ENCODE peak calls at places on chromosomes 7 and 10, in seven cellular contexts. One of them, this sample, is unnamed.

GRCh38 chr7:25985196-25985595 is 166.8 kb upstream of the NFE2L3 start:
- DNase-seq in choroid plexus epithelial cell: no peak
- DNase-seq in kidney epithelial cell: no peak
- DNase-seq in ovary: no peak
- DNase-seq in HCT116: no peak
- DNase-seq in MG63: no peak
- DNase-seq in CD4-positive, CD25-positive, alpha-beta regulatory T cell: no peak
- DNase-seq in this sample: no peak

GRCh38 chr7:85602196-85602595 is 415.3 kb upstream of the SEMA3D start:
- DNase-seq in MG63: no peak
- DNase-seq in choroid plexus epithelial cell: peak; percentile 73
- DNase-seq in ovary: no peak
- DNase-seq in CD4-positive, CD25-positive, alpha-beta regulatory T cell: no peak
- DNase-seq in HCT116: no peak
- DNase-seq in kidney epithelial cell: no peak
- DNase-seq in this sample: no peak

GRCh38 chr7:41003031-41003925 is 699.6 kb downstream of the INHBA start:
- DNase-seq in HCT116: peak; percentile 54
- DNase-seq in ovary: no peak
- DNase-seq in CD4-positive, CD25-positive, alpha-beta regulatory T cell: peak; percentile 36
- DNase-seq in MG63: no peak
- DNase-seq in kidney epithelial cell: no peak
- DNase-seq in choroid plexus epithelial cell: peak; percentile 73
- DNase-seq in this sample: peak; percentile 64

GRCh38 chr7:28662236-28662635 is 249.9 kb downstream of the CREB5 start:
- DNase-seq in choroid plexus epithelial cell: no peak
- DNase-seq in MG63: no peak
- DNase-seq in ovary: no peak
- DNase-seq in kidney epithelial cell: no peak
- DNase-seq in HCT116: no peak
- DNase-seq in CD4-positive, CD25-positive, alpha-beta regulatory T cell: peak; percentile 60
- DNase-seq in this sample: peak; percentile 22

GRCh38 chr10:132360766-132361447 is 28.9 kb downstream of the LRRC27 start:
- DNase-seq in choroid plexus epithelial cell: no peak
- DNase-seq in MG63: no peak
- DNase-seq in CD4-positive, CD25-positive, alpha-beta regulatory T cell: no peak
- DNase-seq in ovary: no peak
- DNase-seq in HCT116: no peak
- DNase-seq in kidney epithelial cell: no peak
- DNase-seq in this sample: no peak

GRCh38 chr10:6667679-6668270 is 87.7 kb upstream of the PRKCQ start:
- DNase-seq in kidney epithelial cell: peak; percentile 14
- DNase-seq in ovary: no peak
- DNase-seq in HCT116: peak; percentile 27
- DNase-seq in CD4-positive, CD25-positive, alpha-beta regulatory T cell: peak; percentile 69
- DNase-seq in MG63: peak; percentile 10
- DNase-seq in choroid plexus epithelial cell: peak; percentile 70
- DNase-seq in this sample: peak; percentile 5

GRCh38 chr10:59234814-59235429 is 58.5 kb downstream of the PHYHIPL start:
- DNase-seq in choroid plexus epithelial cell: peak; percentile 73
- DNase-seq in MG63: peak; percentile 1
- DNase-seq in HCT116: peak; percentile 44
- DNase-seq in kidney epithelial cell: no peak
- DNase-seq in CD4-positive, CD25-positive, alpha-beta regulatory T cell: peak; percentile 0
- DNase-seq in ovary: peak; percentile 30
- DNase-seq in this sample: peak; percentile 31

GRCh38 chr10:48465860-48466521 is 138.9 kb downstream of the ARHGAP22 start:
- DNase-seq in CD4-positive, CD25-positive, alpha-beta regulatory T cell: no peak
- DNase-seq in MG63: no peak
- DNase-seq in HCT116: no peak
- DNase-seq in kidney epithelial cell: no peak
- DNase-seq in ovary: no peak
- DNase-seq in choroid plexus epithelial cell: no peak
- DNase-seq in this sample: no peak

GRCh38 chr10:129761981-129762956 is 201.8 kb downstream of the EBF3 start:
- DNase-seq in MG63: no peak
- DNase-seq in CD4-positive, CD25-positive, alpha-beta regulatory T cell: no peak
- DNase-seq in ovary: no peak
- DNase-seq in HCT116: no peak
- DNase-seq in choroid plexus epithelial cell: no peak
- DNase-seq in kidney epithelial cell: no peak
- DNase-seq in this sample: no peak

GRCh38 chr10:37754538-37755323 is 102.7 kb downstream of the ZNF248 start:
- DNase-seq in CD4-positive, CD25-positive, alpha-beta regulatory T cell: peak; percentile 7
- DNase-seq in choroid plexus epithelial cell: peak; percentile 3
- DNase-seq in ovary: no peak
- DNase-seq in HCT116: peak; percentile 7
- DNase-seq in kidney epithelial cell: no peak
- DNase-seq in MG63: peak; percentile 30
- DNase-seq in this sample: peak; percentile 29

GRCh38 chr10:63798599-63799498 is 277.6 kb downstream of the REEP3 start:
- DNase-seq in choroid plexus epithelial cell: peak; percentile 93
- DNase-seq in HCT116: no peak
- DNase-seq in kidney epithelial cell: peak; percentile 81
- DNase-seq in CD4-positive, CD25-positive, alpha-beta regulatory T cell: no peak
- DNase-seq in MG63: peak; percentile 85
- DNase-seq in ovary: peak; percentile 64
- DNase-seq in this sample: no peak

GRCh38 chr10:30151581-30152389 is 92.4 kb upstream of the JCAD start:
- DNase-seq in ovary: no peak
- DNase-seq in choroid plexus epithelial cell: peak; percentile 78
- DNase-seq in CD4-positive, CD25-positive, alpha-beta regulatory T cell: no peak
- DNase-seq in HCT116: peak; percentile 36
- DNase-seq in MG63: peak; percentile 93
- DNase-seq in kidney epithelial cell: peak; percentile 75
- DNase-seq in this sample: peak; percentile 50

GRCh38 chr7:101586078-101586941 is 42.8 kb downstream of the MYL10 start:
- DNase-seq in choroid plexus epithelial cell: no peak
- DNase-seq in kidney epithelial cell: no peak
- DNase-seq in MG63: no peak
- DNase-seq in HCT116: no peak
- DNase-seq in CD4-positive, CD25-positive, alpha-beta regulatory T cell: no peak
- DNase-seq in ovary: no peak
- DNase-seq in this sample: no peak

GRCh38 chr7:47759056-47759706 is 177.3 kb upstream of the TNS3 start:
- DNase-seq in choroid plexus epithelial cell: peak; percentile 58
- DNase-seq in ovary: no peak
- DNase-seq in kidney epithelial cell: no peak
- DNase-seq in HCT116: peak; percentile 10
- DNase-seq in MG63: no peak
- DNase-seq in CD4-positive, CD25-positive, alpha-beta regulatory T cell: no peak
- DNase-seq in this sample: no peak

GRCh38 chr10:43683451-43684197 is 34.9 kb upstream of the ZNF32 start:
- DNase-seq in HCT116: no peak
- DNase-seq in ovary: no peak
- DNase-seq in choroid plexus epithelial cell: no peak
- DNase-seq in MG63: no peak
- DNase-seq in CD4-positive, CD25-positive, alpha-beta regulatory T cell: peak; percentile 13
- DNase-seq in kidney epithelial cell: no peak
- DNase-seq in this sample: peak; percentile 28

DNA sequence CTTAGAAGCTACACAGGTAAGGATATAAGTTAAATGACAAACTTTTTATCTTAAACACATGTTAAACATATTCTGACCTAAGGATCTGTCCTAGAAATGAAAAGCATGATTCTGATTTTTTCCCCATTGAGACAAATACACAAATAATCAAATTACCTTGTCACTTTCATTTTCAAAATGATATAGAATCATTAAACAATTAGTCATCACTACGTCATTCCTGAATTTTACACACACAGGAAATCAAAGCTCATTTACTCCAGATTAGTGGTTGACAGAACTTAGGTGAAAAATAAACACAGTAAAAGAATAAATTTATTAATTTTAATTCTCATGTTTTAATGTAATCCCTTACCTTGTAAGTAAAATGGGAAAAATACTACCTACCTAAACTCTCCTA is 89.0 kb downstream of the AASS start:
- DNase-seq in choroid plexus epithelial cell: no peak
- DNase-seq in ovary: no peak
- DNase-seq in HCT116: no peak
- DNase-seq in MG63: no peak
- DNase-seq in kidney epithelial cell: no peak
- DNase-seq in CD4-positive, CD25-positive, alpha-beta regulatory T cell: no peak
- DNase-seq in this sample: no peak
- H3K4me3 ChIP-seq in choroid plexus epithelial cell: no peak overlapping the region
- H3K4me3 ChIP-seq in ovary: no peak overlapping the region
- H3K4me3 ChIP-seq in HCT116: no peak overlapping the region
- H3K4me3 ChIP-seq in MG63: no peak overlapping the region
- H3K4me3 ChIP-seq in kidney epithelial cell: no peak overlapping the region
- H3K4me3 ChIP-seq in CD4-positive, CD25-positive, alpha-beta regulatory T cell: no peak overlapping the region
- H3K4me3 ChIP-seq in this sample: no peak overlapping the region

GRCh38 chr7:114925443-114925842 is 3.5 kb downstream of the MDFIC start:
- DNase-seq in kidney epithelial cell: no peak
- DNase-seq in CD4-positive, CD25-positive, alpha-beta regulatory T cell: no peak
- DNase-seq in MG63: no peak
- DNase-seq in HCT116: no peak
- DNase-seq in choroid plexus epithelial cell: no peak
- DNase-seq in ovary: no peak
- DNase-seq in this sample: no peak

GRCh38 chr7:114922151-114922651 is 307 bp downstream of the MDFIC start:
- DNase-seq in ovary: peak; percentile 58
- DNase-seq in choroid plexus epithelial cell: peak; percentile 53
- DNase-seq in CD4-positive, CD25-positive, alpha-beta regulatory T cell: peak; percentile 69
- DNase-seq in HCT116: no peak
- DNase-seq in kidney epithelial cell: no peak
- DNase-seq in MG63: no peak
- DNase-seq in this sample: peak; percentile 75

GRCh38 chr7:114922652-114923402 is 933 bp downstream of the MDFIC start:
- DNase-seq in HCT116: no peak
- DNase-seq in kidney epithelial cell: no peak
- DNase-seq in MG63: peak; percentile 49
- DNase-seq in ovary: peak; percentile 25
- DNase-seq in choroid plexus epithelial cell: peak; percentile 87
- DNase-seq in CD4-positive, CD25-positive, alpha-beta regulatory T cell: peak; percentile 90
- DNase-seq in this sample: peak; percentile 80

GRCh38 chr7:114923403-114923713 is 1.5 kb downstream of the MDFIC start:
- DNase-seq in ovary: no peak
- DNase-seq in MG63: no peak
- DNase-seq in kidney epithelial cell: no peak
- DNase-seq in CD4-positive, CD25-positive, alpha-beta regulatory T cell: no peak
- DNase-seq in choroid plexus epithelial cell: no peak
- DNase-seq in HCT116: no peak
- DNase-seq in this sample: no peak

DNA sequence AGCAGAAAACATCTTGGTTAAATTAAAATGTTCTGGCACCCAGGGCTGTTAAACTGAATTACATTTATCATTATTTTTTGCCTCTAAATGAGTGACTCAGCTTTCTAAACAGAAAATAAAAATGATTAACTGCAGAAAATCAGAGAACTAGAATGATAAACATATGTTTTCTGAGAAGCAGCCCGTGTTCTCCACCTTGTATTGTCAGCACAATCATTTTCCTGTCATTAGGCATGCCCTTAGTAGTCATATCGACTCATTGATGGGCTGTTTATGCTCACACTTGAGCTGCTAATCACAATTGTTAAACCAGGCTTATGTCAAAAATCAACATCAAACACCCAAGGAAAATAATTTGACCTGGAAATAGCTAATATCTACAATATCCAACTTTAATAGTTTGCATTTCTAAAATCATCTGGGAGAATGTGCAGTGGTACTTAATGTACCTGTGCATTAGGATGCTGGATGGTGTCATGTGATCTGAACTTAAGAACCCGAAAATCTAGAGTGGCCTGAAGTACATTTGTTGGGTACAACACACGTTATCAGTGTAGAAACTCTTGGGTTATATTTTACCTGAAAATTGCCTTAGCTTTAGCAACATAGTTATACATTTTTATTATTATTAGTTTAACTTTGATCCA is 2.3 kb downstream of the MDFIC start:
- DNase-seq in HCT116: no peak
- DNase-seq in kidney epithelial cell: no peak
- DNase-seq in ovary: no peak
- DNase-seq in choroid plexus epithelial cell: no peak
- DNase-seq in CD4-positive, CD25-positive, alpha-beta regulatory T cell: peak; percentile 70
- DNase-seq in MG63: no peak
- DNase-seq in this sample: no peak
- H3K4me3 ChIP-seq in HCT116: no peak overlapping the region
- H3K4me3 ChIP-seq in kidney epithelial cell: no peak overlapping the region
- H3K4me3 ChIP-seq in ovary: peak overlapping the region; percentile 89
- H3K4me3 ChIP-seq in choroid plexus epithelial cell: peak overlapping the region; percentile 86
- H3K4me3 ChIP-seq in CD4-positive, CD25-positive, alpha-beta regulatory T cell: peak overlapping the region; percentile 95
- H3K4me3 ChIP-seq in MG63: peak overlapping the region; percentile 66
- H3K4me3 ChIP-seq in this sample: peak overlapping the region; percentile 84

GRCh38 chr7:65731129-65731528 is 141.7 kb upstream of the VKORC1L1 start:
- DNase-seq in HCT116: no peak
- DNase-seq in CD4-positive, CD25-positive, alpha-beta regulatory T cell: no peak
- DNase-seq in choroid plexus epithelial cell: no peak
- DNase-seq in ovary: no peak
- DNase-seq in MG63: no peak
- DNase-seq in kidney epithelial cell: no peak
- DNase-seq in this sample: no peak
- H3K4me3 ChIP-seq in HCT116: no peak overlapping the region
- H3K4me3 ChIP-seq in CD4-positive, CD25-positive, alpha-beta regulatory T cell: no peak overlapping the region
- H3K4me3 ChIP-seq in choroid plexus epithelial cell: peak overlapping the region; percentile 57
- H3K4me3 ChIP-seq in ovary: no peak overlapping the region
- H3K4me3 ChIP-seq in MG63: no peak overlapping the region
- H3K4me3 ChIP-seq in kidney epithelial cell: peak overlapping the region; percentile 42
- H3K4me3 ChIP-seq in this sample: no peak overlapping the region

GRCh38 chr7:128794020-128794419 is 2.3 kb downstream of the CCDC136 start:
- DNase-seq in MG63: no peak
- DNase-seq in CD4-positive, CD25-positive, alpha-beta regulatory T cell: peak; percentile 49
- DNase-seq in HCT116: no peak
- DNase-seq in choroid plexus epithelial cell: no peak
- DNase-seq in ovary: no peak
- DNase-seq in kidney epithelial cell: no peak
- DNase-seq in this sample: peak; percentile 49
- H3K4me3 ChIP-seq in MG63: no peak overlapping the region
- H3K4me3 ChIP-seq in CD4-positive, CD25-positive, alpha-beta regulatory T cell: no peak overlapping the region
- H3K4me3 ChIP-seq in HCT116: no peak overlapping the region
- H3K4me3 ChIP-seq in choroid plexus epithelial cell: no peak overlapping the region
- H3K4me3 ChIP-seq in ovary: no peak overlapping the region
- H3K4me3 ChIP-seq in kidney epithelial cell: no peak overlapping the region
- H3K4me3 ChIP-seq in this sample: no peak overlapping the region

GRCh38 chr7:106356-106755 is 86.0 kb upstream of the FAM20C start:
- DNase-seq in CD4-positive, CD25-positive, alpha-beta regulatory T cell: no peak
- DNase-seq in ovary: no peak
- DNase-seq in kidney epithelial cell: no peak
- DNase-seq in MG63: no peak
- DNase-seq in choroid plexus epithelial cell: no peak
- DNase-seq in HCT116: no peak
- DNase-seq in this sample: no peak

GRCh38 chr7:109793-110556 is 82.4 kb upstream of the FAM20C start:
- DNase-seq in kidney epithelial cell: no peak
- DNase-seq in MG63: no peak
- DNase-seq in CD4-positive, CD25-positive, alpha-beta regulatory T cell: no peak
- DNase-seq in HCT116: no peak
- DNase-seq in ovary: no peak
- DNase-seq in choroid plexus epithelial cell: no peak
- DNase-seq in this sample: no peak

GRCh38 chr7:110557-111232 is 81.7 kb upstream of the FAM20C start:
- DNase-seq in MG63: no peak
- DNase-seq in CD4-positive, CD25-positive, alpha-beta regulatory T cell: no peak
- DNase-seq in kidney epithelial cell: no peak
- DNase-seq in choroid plexus epithelial cell: no peak
- DNase-seq in HCT116: no peak
- DNase-seq in ovary: no peak
- DNase-seq in this sample: no peak

GRCh38 chr7:109094-109493 is 83.3 kb upstream of the FAM20C start:
- DNase-seq in choroid plexus epithelial cell: no peak
- DNase-seq in MG63: no peak
- DNase-seq in CD4-positive, CD25-positive, alpha-beta regulatory T cell: no peak
- DNase-seq in ovary: no peak
- DNase-seq in kidney epithelial cell: no peak
- DNase-seq in HCT116: no peak
- DNase-seq in this sample: no peak

GRCh38 chr7:107907-108306 is 84.5 kb upstream of the FAM20C start:
- DNase-seq in choroid plexus epithelial cell: no peak
- DNase-seq in HCT116: no peak
- DNase-seq in CD4-positive, CD25-positive, alpha-beta regulatory T cell: no peak
- DNase-seq in ovary: no peak
- DNase-seq in kidney epithelial cell: no peak
- DNase-seq in MG63: no peak
- DNase-seq in this sample: no peak
- H3K4me3 ChIP-seq in choroid plexus epithelial cell: no peak overlapping the region
- H3K4me3 ChIP-seq in HCT116: no peak overlapping the region
- H3K4me3 ChIP-seq in CD4-positive, CD25-positive, alpha-beta regulatory T cell: no peak overlapping the region
- H3K4me3 ChIP-seq in ovary: no peak overlapping the region
- H3K4me3 ChIP-seq in kidney epithelial cell: no peak overlapping the region
- H3K4me3 ChIP-seq in MG63: no peak overlapping the region
- H3K4me3 ChIP-seq in this sample: no peak overlapping the region

This sample was measured in GM12865.